ENCODE peak calls at places on chromosome 3, in four cellular contexts. G is dorsolateral prefrontal cortex, W is B cell, E is hepatocyte. R is an unnamed sample.

GRCh38 chr3:169022457-169022856 is 641.1 kb downstream of the MECOM start:
- DNase-seq in W (no peak), E (no peak), G (no peak), R (no peak)

GRCh38 chr3:33989229-33989628 is 190.8 kb downstream of the PDCD6IP start:
- DNase-seq in W (no peak), E (no peak), G (no peak), R (no peak)

GRCh38 chr3:101571028-101571895 is 2.7 kb upstream of the PCNP start:
- DNase-seq in W (no peak), E (no peak), G (no peak), R (no peak)

GRCh38 chr3:77309460-77309859 is 269.6 kb downstream of the ROBO2 start:
- DNase-seq in W (no peak), G (no peak), E (no peak), R (no peak)

GRCh38 chr3:161083131-161083530 is 22.0 kb downstream of the B3GALNT1 start:
- DNase-seq in G (no peak), W (no peak), E (no peak), R (no peak)

GRCh38 chr3:197595470-197596185 is 39.9 kb upstream of the BDH1 start:
- DNase-seq in E (no peak), G (no peak), W (no peak), R (no peak)

GRCh38 chr3:188119846-188120245 is 34.1 kb upstream of the LPP start:
- DNase-seq in G (no peak), W (no peak), E (no peak), R (no peak)

GRCh38 chr3:4421121-4421520 is 45.9 kb downstream of the SUMF1 start:
- DNase-seq in W (no peak), G (no peak), E (no peak), R (no peak)

GRCh38 chr3:97658670-97659285 is 105.8 kb upstream of the ARL6 start:
- DNase-seq in W (no peak), G (no peak), E (peak), R (no peak)

GRCh38 chr3:61250784-61251173 is 473 bp downstream of the FHIT start:
- DNase-seq in E (peak), W (no peak), G (no peak), R (peak)

GRCh38 chr3:115423170-115423569 is 200.1 kb upstream of the GAP43 start:
- DNase-seq in E (no peak), W (no peak), G (no peak), R (no peak)

GRCh38 chr3:63918321-63918720 is 6.1 kb upstream of the SCAANT1 start:
- DNase-seq in E (no peak), W (no peak), G (no peak), R (no peak)

GRCh38 chr3:197564097-197564843 is 8.5 kb upstream of the BDH1 start:
- DNase-seq in E (no peak), G (no peak), W (no peak), R (no peak)

GRCh38 chr3:158479051-158479450 is 91.9 kb upstream of the MLF1 start:
- DNase-seq in W (no peak), E (no peak), G (no peak), R (no peak)

GRCh38 chr3:48143567-48143966 is 44.6 kb downstream of the CDC25A start:
- DNase-seq in W (no peak), E (no peak), G (no peak), R (no peak)

GRCh38 chr3:30141178-30141581 is 465.2 kb upstream of the TGFBR2 start:
- DNase-seq in G (no peak), W (no peak), E (no peak), R (no peak)

GRCh38 chr3:194928183-194928736 is 242.6 kb downstream of the FAM43A start:
- DNase-seq in W (no peak), E (peak), G (no peak), R (no peak)

GRCh38 chr3:70885636-70886035 is 573.2 kb upstream of the MDFIC2 start:
- DNase-seq in E (no peak), G (no peak), W (no peak), R (no peak)

GRCh38 chr3:10778492-10779292 is 37.3 kb upstream of the SLC6A11 start:
- DNase-seq in G (no peak), W (no peak), E (no peak), R (no peak)

GRCh38 chr3:139202226-139202958 is 141.4 kb upstream of the MRPS22 start:
- DNase-seq in G (peak), W (no peak), E (peak), R (no peak)
- TF ChIP-seq CTCF in G (peak), W (no peak), E (peak), R (no peak)

GRCh38 chr3:109018828-109019227 is 65.1 kb upstream of the GUCA1C start:
- DNase-seq in W (no peak), G (no peak), E (no peak), R (no peak)
- TF ChIP-seq CTCF in W (no peak), G (no peak), E (no peak), R (no peak)

GRCh38 chr3:176954517-176954916 is 242.8 kb downstream of the TBL1XR1 start:
- DNase-seq in G (no peak), E (no peak), W (no peak), R (no peak)

GRCh38 chr3:176950743-176951142 is 246.5 kb downstream of the TBL1XR1 start:
- DNase-seq in W (no peak), G (no peak), E (no peak), R (no peak)

GRCh38 chr3:176951144-176951543 is 246.1 kb downstream of the TBL1XR1 start:
- DNase-seq in G (no peak), E (no peak), W (no peak), R (no peak)

GRCh38 chr3:176953106-176954080 is 243.9 kb downstream of the TBL1XR1 start:
- DNase-seq in G (no peak), E (peak), W (no peak), R (no peak)

DNA sequence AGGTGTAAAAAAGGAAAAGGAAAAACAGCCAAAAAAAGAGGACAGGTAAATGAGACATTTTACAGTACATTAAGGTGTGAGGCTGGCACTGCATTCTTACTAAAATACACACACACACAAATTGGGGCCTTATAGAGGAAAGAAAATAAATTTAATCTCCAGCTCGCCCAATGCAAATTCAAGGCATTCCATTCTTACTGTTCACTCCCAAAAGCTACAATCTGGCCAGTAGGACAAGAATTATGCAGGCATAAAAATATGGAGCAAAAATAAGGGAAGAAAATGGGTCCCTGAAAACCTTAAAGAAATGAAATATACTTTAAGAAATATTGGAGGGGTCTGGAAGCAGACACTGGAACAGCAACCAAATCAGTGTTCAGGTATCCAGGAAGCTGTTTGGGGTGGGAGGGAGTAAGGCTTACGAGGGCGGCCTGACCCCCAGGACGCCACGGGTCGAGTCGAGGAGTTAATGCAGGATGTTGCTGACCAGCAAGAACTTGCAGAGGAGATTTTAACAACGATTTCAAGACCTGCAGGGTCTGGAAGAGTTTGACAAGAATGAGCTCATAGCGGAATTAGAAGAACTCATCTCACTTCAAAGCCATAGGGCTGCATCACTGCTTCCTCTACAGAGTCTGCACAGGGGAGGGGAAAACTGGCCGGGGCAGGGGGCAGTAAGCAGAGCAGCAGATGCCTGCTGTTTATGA is 245.5 kb downstream of the TBL1XR1 start:
- DNase-seq in W (no peak), E (no peak), G (no peak), R (no peak)
- TF ChIP-seq CTCF in W (no peak), E (no peak), G (no peak), R (no peak)

DNA sequence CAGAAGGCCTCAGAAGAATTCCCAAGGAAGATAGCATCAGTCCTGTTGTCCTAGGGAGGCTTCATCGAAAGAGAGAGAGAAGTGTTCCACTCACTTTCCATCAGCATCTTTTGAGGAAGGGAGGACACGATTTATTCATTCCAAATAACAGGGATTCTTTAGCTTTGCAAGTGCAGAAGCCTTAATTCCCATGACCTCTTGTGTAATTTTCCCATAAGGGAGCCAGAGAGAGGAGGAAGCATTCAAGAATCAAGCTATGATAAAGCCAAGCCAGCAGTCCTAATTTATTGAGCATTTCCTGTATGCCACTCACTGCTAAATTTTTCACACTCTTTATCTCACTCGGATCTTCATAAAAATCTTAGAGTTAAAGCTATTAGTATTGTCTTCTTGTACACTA is 169.7 kb upstream of the MITF start:
- DNase-seq in G (no peak), E (no peak), W (no peak), R (no peak)
- TF ChIP-seq CTCF in G (no peak), E (no peak), W (no peak), R (no peak)

DNA sequence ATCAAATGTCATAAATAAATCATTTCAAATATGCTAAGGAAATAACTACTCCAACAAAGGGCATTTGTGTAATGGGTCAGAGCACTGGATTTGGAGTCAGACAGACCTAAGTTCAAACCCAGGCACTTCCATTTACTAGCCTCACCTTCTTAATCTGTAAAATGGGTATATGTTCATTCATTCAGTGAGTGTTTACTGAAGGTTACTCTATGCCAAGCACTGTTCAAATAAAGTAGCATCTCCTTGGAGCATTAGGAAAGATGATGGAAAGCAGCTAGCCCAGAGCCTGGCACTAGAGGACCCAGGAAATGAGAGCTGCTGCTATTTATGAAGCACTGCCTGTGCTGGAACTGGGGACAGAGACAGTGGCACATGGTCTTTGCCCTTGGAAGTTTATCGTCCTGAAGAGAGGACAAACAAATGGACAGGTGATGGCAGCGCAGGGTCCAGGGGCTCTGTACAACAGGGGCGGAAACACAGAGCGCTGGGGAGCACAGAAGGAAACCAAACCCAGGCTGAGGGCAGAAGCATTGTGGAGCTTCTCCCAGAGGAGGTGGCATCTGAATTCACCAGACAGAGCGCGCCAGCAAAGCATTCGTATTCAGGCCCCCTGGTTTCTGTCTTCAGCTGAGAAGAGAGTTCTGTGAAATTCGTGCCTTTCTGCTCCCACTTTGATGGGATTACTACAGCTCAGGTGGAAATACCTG is 19.0 kb downstream of the TM4SF4 start:
- DNase-seq in G (no peak), W (no peak), E (no peak), R (no peak)
- TF ChIP-seq CTCF in G (no peak), W (no peak), E (no peak), R (no peak)

DNA sequence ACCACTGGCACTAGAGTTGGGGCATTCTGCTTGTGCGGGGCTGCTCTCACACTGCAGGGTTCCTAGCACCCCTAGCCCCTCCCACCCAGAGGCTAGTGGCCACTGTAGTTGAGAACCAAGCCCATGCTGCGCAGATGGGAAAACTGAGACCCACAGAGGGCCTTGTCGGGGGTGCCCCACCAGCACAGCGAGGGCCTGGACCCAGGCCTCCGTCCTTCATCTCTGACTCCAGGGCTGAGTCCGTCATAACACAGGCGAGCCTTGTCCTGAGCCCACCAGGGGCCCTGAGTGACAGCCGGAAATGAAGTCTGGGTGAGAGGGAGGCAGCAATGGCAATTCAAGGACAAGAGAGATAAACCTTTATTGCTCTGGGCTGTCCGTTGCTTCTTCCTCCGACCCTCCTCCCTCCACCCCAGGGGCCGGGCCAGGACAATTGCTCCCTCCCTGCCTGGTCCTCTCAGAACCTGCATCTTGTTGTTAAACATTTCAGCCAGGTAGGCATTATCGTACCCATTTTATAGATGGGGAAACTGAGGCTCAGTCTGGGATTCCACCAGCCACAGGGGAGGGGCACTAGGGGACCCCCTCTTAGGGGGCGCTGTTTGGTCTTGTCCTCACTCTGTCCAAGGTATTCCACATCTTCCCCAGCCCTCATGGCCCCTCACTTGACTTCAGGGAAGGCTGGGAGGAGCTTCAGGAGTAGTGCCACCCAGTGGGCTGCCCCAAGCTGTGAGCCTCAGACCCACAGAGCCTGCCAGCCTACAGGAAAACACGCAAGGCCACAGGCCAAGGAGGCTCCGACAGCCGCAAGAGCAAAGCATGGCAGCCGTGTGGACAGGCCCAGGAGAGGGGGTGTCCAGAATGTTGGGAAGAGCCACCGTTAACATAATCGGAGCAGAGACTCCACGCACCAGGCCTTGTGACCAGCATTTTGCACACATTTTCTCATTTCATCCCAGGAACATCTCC is 4.4 kb upstream of the GRIP2 start:
- DNase-seq in G (no peak), W (no peak), E (no peak), R (no peak)
- TF ChIP-seq CTCF in G (no peak), W (no peak), E (no peak), R (no peak)

GRCh38 chr3:196236169-196236568 is 19.8 kb downstream of the SLC51A start:
- DNase-seq in G (no peak), E (no peak), W (no peak), R (no peak)
- TF ChIP-seq CTCF in G (no peak), E (no peak), W (no peak), R (no peak)

DNA sequence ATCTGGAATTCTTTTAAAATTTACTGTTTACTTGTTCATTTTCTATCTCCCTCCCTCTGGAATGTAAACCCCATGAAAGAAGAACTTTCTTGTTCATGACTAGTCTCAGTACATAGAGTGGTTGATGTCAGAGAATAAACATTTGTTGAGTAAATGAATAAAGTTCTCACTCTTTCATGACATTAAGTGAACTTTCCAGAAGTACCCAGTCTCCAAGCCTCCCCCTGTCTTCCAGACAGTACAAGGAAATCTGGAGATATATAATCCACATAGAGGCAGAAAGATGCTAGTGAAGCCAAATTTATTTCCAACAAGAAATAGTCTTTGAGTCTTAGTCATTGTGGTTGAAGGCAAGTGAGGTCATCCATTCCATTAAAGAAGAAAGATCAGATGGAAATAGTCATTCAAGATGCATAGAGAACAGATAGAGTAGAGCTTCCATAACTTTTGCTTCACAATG is 71.5 kb upstream of the GALNT15 start:
- DNase-seq in E (peak), G (no peak), W (no peak), R (no peak)
- TF ChIP-seq CTCF in E (no peak), G (no peak), W (no peak), R (no peak)

GRCh38 chr3:12890610-12891390 is 49.4 kb upstream of the RPL32 start:
- DNase-seq in G (no peak), E (no peak), W (no peak), R (no peak)
- TF ChIP-seq CTCF in G (peak), E (no peak), W (no peak), R (no peak)

GRCh38 chr3:62632510-62633294 is 242.5 kb downstream of the CADPS start:
- DNase-seq in W (no peak), G (no peak), E (peak), R (no peak)
- TF ChIP-seq CTCF in W (no peak), G (no peak), E (peak), R (no peak)

R was measured in natural killer cell.